ENCODE peak calls at places on chromosome 21, in eight cellular contexts. S is choroid plexus epithelial cell, L is gastrocnemius medialis, W is HCT116, F is myocyte, E is T follicular helper cell, P is tibial artery, U is ELF-1. X is an unnamed sample.

GRCh38 chr21:37153935-37154350 is 80.9 kb downstream of the TTC3 start:
- DNase-seq in S (peak; percentile 27), L (peak; percentile 10), W (no peak), F (peak; percentile 95), E (no peak), P (no peak), U (peak; percentile 6), X (no peak)

GRCh38 chr21:41768371-41769042 is 1.7 kb upstream of the RIPK4 start:
- DNase-seq in S (peak; percentile 44), L (no peak), W (peak; percentile 32), F (peak; percentile 69), E (no peak), P (peak; percentile 75), U (peak; percentile 90), X (peak; percentile 66)

GRCh38 chr21:46181436-46181835 is 2.8 kb downstream of the SPATC1L start:
- DNase-seq in S (no peak), L (no peak), W (no peak), F (no peak), E (no peak), P (no peak), U (no peak), X (peak; percentile 60)

GRCh38 chr21:43769325-43769958 is 6.7 kb downstream of the CSTB start:
- DNase-seq in S (no peak), L (no peak), W (no peak), F (no peak), E (no peak), P (no peak), U (no peak), X (no peak)

GRCh38 chr21:45867041-45867630 is 114.4 kb upstream of the COL6A1 start:
- DNase-seq in S (no peak), L (no peak), W (no peak), F (no peak), E (no peak), P (no peak), U (no peak), X (no peak)

GRCh38 chr21:45098867-45099266 is 24.5 kb downstream of the ADARB1 start:
- DNase-seq in S (peak; percentile 60), L (no peak), W (no peak), F (peak; percentile 51), E (no peak), P (no peak), U (no peak), X (no peak)

GRCh38 chr21:16285646-16286223 is 556.0 kb downstream of the USP25 start:
- DNase-seq in S (no peak), L (no peak), W (no peak), F (no peak), E (no peak), P (no peak), U (no peak), X (no peak)

GRCh38 chr21:33202464-33203363 is 27.0 kb upstream of the IFNAR2 start:
- DNase-seq in S (no peak), L (no peak), W (no peak), F (no peak), E (no peak), P (no peak), U (no peak), X (no peak)

GRCh38 chr21:20592482-20592881 is 405.7 kb upstream of the NCAM2 start:
- DNase-seq in S (no peak), L (no peak), W (no peak), F (no peak), E (no peak), P (no peak), U (no peak), X (no peak)

GRCh38 chr21:19541612-19542011 is 1138.0 kb upstream of the TMPRSS15 start:
- DNase-seq in S (no peak), L (no peak), W (no peak), F (no peak), E (no peak), P (no peak), U (no peak), X (no peak)

GRCh38 chr21:45640888-45641479 is 2.5 kb upstream of the PCBP3 start:
- DNase-seq in S (peak; percentile 81), L (no peak), W (no peak), F (no peak), E (no peak), P (no peak), U (peak; percentile 79), X (peak; percentile 74)

GRCh38 chr21:42375141-42375905 is 9.0 kb upstream of the TFF1 start:
- DNase-seq in S (no peak), L (no peak), W (no peak), F (no peak), E (no peak), P (no peak), U (no peak), X (no peak)

GRCh38 chr21:35019631-35020032 is 29.5 kb downstream of the RUNX1 start:
- DNase-seq in S (no peak), L (no peak), W (no peak), F (no peak), E (no peak), P (no peak), U (no peak), X (peak; percentile 38)

X was measured in activated effector memory CD4-positive, alpha-beta T cell treated with anti-CD3 and anti-CD28 coated beads, Interleukin-2, amount 50 U/mL, for 16 hours.